ENCODE peak calls at places on chromosomes 16 and 17, in six cellular contexts. One of them, this sample, is unnamed.

GRCh38 chr17:13031718-13032350 is 14.0 kb upstream of the ELAC2 start:
- DNase-seq in DMS 273 treated with DMSO at 0.1 percent for 48 hours: no peak
- DNase-seq in HS-27A: peak
- DNase-seq in lower leg skin: peak
- DNase-seq in amniotic stem cell: no peak
- DNase-seq in NCI-H1694: no peak
- DNase-seq in this sample: peak

GRCh38 chr16:58187657-58188430 is 10.1 kb downstream of the CSNK2A2 start:
- DNase-seq in lower leg skin: no peak
- DNase-seq in NCI-H1694: no peak
- DNase-seq in DMS 273 treated with DMSO at 0.1 percent for 48 hours: no peak
- DNase-seq in amniotic stem cell: no peak
- DNase-seq in HS-27A: no peak
- DNase-seq in this sample: no peak

GRCh38 chr16:4972938-4973587 is 14.9 kb downstream of the SEC14L5 start:
- DNase-seq in DMS 273 treated with DMSO at 0.1 percent for 48 hours: no peak
- DNase-seq in NCI-H1694: no peak
- DNase-seq in HS-27A: no peak
- DNase-seq in amniotic stem cell: no peak
- DNase-seq in lower leg skin: no peak
- DNase-seq in this sample: no peak

GRCh38 chr17:65334391-65334790 is 197.2 kb downstream of the RGS9 start:
- DNase-seq in HS-27A: no peak
- DNase-seq in DMS 273 treated with DMSO at 0.1 percent for 48 hours: no peak
- DNase-seq in lower leg skin: no peak
- DNase-seq in amniotic stem cell: no peak
- DNase-seq in NCI-H1694: no peak
- DNase-seq in this sample: no peak

GRCh38 chr17:31595666-31596381 is 204.3 kb downstream of the RAB11FIP4 start:
- DNase-seq in amniotic stem cell: no peak
- DNase-seq in DMS 273 treated with DMSO at 0.1 percent for 48 hours: no peak
- DNase-seq in lower leg skin: peak
- DNase-seq in NCI-H1694: no peak
- DNase-seq in HS-27A: no peak
- DNase-seq in this sample: no peak

GRCh38 chr17:30299000-30299399 is 7.3 kb upstream of the BLMH start:
- DNase-seq in NCI-H1694: no peak
- DNase-seq in DMS 273 treated with DMSO at 0.1 percent for 48 hours: no peak
- DNase-seq in lower leg skin: no peak
- DNase-seq in HS-27A: no peak
- DNase-seq in amniotic stem cell: no peak
- DNase-seq in this sample: no peak

GRCh38 chr17:60888812-60889709 is 211.4 kb downstream of the BCAS3 start:
- DNase-seq in lower leg skin: no peak
- DNase-seq in HS-27A: no peak
- DNase-seq in DMS 273 treated with DMSO at 0.1 percent for 48 hours: no peak
- DNase-seq in amniotic stem cell: peak
- DNase-seq in NCI-H1694: no peak
- DNase-seq in this sample: no peak

GRCh38 chr17:36657763-36658490 is 56.5 kb downstream of the MRM1 start:
- DNase-seq in DMS 273 treated with DMSO at 0.1 percent for 48 hours: no peak
- DNase-seq in HS-27A: no peak
- DNase-seq in lower leg skin: no peak
- DNase-seq in amniotic stem cell: no peak
- DNase-seq in NCI-H1694: no peak
- DNase-seq in this sample: peak

GRCh38 chr16:89102035-89102776 is 8.6 kb downstream of the ACSF3 start:
- DNase-seq in DMS 273 treated with DMSO at 0.1 percent for 48 hours: no peak
- DNase-seq in HS-27A: no peak
- DNase-seq in NCI-H1694: no peak
- DNase-seq in amniotic stem cell: no peak
- DNase-seq in lower leg skin: no peak
- DNase-seq in this sample: no peak

GRCh38 chr16:86022381-86022960 is 123.5 kb downstream of the IRF8 start:
- DNase-seq in NCI-H1694: no peak
- DNase-seq in amniotic stem cell: no peak
- DNase-seq in DMS 273 treated with DMSO at 0.1 percent for 48 hours: no peak
- DNase-seq in HS-27A: no peak
- DNase-seq in lower leg skin: peak
- DNase-seq in this sample: no peak

GRCh38 chr17:48629411-48629759 is 3.2 kb upstream of the HOXB9 start:
- DNase-seq in lower leg skin: no peak
- DNase-seq in DMS 273 treated with DMSO at 0.1 percent for 48 hours: no peak
- DNase-seq in NCI-H1694: no peak
- DNase-seq in HS-27A: no peak
- DNase-seq in amniotic stem cell: no peak
- DNase-seq in this sample: no peak

GRCh38 chr17:34579017-34579946 is at the start of gene TMEM132E:
- DNase-seq in amniotic stem cell: no peak
- DNase-seq in HS-27A: no peak
- DNase-seq in NCI-H1694: peak
- DNase-seq in DMS 273 treated with DMSO at 0.1 percent for 48 hours: no peak
- DNase-seq in lower leg skin: no peak
- DNase-seq in this sample: peak

GRCh38 chr17:49487202-49487601 is 7.9 kb upstream of the NGFR start:
- DNase-seq in HS-27A: no peak
- DNase-seq in amniotic stem cell: no peak
- DNase-seq in lower leg skin: no peak
- DNase-seq in DMS 273 treated with DMSO at 0.1 percent for 48 hours: no peak
- DNase-seq in NCI-H1694: no peak
- DNase-seq in this sample: no peak